ENCODE peak calls at places on chromosomes 3 and 15, in six cellular contexts. N is A673, W is AG09309, V is heart left ventricle, M is stomach, T is astrocyte of the spinal cord. J is an unnamed sample.

GRCh38 chr3:146966124-146966523 is 361.0 kb upstream of the PLSCR5 start:
- DNase-seq in N (no peak), W (no peak), V (no peak), M (no peak), T (no peak), J (no peak)

GRCh38 chr3:126538316-126538715 is 14.4 kb downstream of the CHST13 start:
- DNase-seq in N (no peak), W (no peak), V (peak), M (no peak), T (no peak), J (no peak)

GRCh38 chr3:28502555-28502954 is 153.9 kb upstream of the AZI2 start:
- DNase-seq in N (no peak), W (no peak), V (no peak), M (no peak), T (no peak), J (no peak)

GRCh38 chr15:51310064-51310463 is 28.3 kb downstream of the CYP19A1 start:
- DNase-seq in N (no peak), W (peak), V (no peak), M (no peak), T (peak), J (peak)

GRCh38 chr3:104519068-104519467 is 847.6 kb upstream of the ALCAM start:
- DNase-seq in N (no peak), W (no peak), V (no peak), M (no peak), T (no peak), J (no peak)

GRCh38 chr15:41512078-41512394 is 1.6 kb downstream of the LTK start:
- DNase-seq in N (no peak), W (no peak), V (peak), M (no peak), T (no peak), J (peak)

GRCh38 chr3:40875581-40875980 is 323.7 kb upstream of the CTNNB1 start:
- DNase-seq in N (no peak), W (no peak), V (no peak), M (no peak), T (no peak), J (no peak)

GRCh38 chr3:112308151-112308911 is 14.3 kb upstream of the SLC9C1 start:
- DNase-seq in N (no peak), W (no peak), V (no peak), M (no peak), T (peak), J (peak)

GRCh38 chr15:100053476-100054121 is 288.2 kb downstream of the ADAMTS17 start:
- DNase-seq in N (no peak), W (no peak), V (no peak), M (no peak), T (no peak), J (no peak)

GRCh38 chr3:124800076-124800475 is 69.8 kb downstream of the UMPS start:
- DNase-seq in N (no peak), W (no peak), V (no peak), M (no peak), T (no peak), J (peak)

DNA sequence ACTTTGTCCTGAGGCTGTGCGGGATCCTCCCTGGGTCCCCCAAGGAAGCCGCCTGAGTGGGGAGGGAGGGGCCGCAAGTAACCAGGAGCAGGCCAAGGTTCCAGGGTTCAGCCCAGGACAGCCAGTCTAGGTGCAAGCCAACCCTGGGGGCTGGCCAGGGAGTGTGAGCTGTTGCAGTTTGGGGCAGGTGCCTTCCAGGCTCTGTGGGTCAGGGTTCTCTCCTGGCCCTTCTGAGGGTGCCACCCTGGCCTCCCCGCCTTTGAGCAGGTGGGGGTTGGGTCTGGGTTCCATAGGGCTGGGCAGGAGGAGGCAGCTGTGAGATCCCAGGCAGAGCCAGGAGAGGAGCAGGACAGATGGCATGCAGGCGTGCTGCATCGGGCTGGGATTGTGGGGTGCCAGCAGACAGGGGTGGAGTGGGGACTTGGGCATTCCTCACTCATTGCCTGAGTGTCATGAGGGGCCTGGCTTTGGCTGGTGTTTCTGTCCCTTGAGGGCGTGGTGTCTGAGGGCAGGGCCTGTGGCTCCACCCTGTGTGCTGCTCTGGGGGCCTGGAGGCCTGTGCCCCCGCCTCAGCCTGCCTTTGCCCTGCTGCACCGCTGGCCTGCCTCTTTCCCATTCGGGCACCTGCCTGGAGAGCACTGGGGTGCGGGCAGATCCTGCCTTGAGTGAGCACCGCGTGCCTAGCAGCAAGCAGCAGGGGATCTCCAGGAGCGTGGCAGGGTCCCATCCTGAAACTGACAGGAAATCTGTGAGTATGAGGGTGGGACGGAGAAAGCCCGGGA is 18.4 kb downstream of the KLF13 start:
- DNase-seq in N (no peak), W (no peak), V (no peak), M (no peak), T (no peak), J (peak)
- H3K4me3 ChIP-seq in N (no peak), W (no peak), V (peak), M (peak), T (no peak), J (no peak)

GRCh38 chr3:138405486-138405885 is 28.9 kb upstream of the ESYT3 start:
- DNase-seq in N (no peak), W (no peak), V (no peak), M (no peak), T (no peak), J (no peak)
- TF ChIP-seq CTCF in N (no peak), W (no peak), V (no peak), M (no peak), T (no peak), J (no peak)

GRCh38 chr3:37996785-37997301 is 6.3 kb downstream of the VILL start:
- DNase-seq in N (peak), W (no peak), V (no peak), M (peak), T (peak), J (peak)

GRCh38 chr3:37994639-37994972 is 4.0 kb downstream of the VILL start:
- DNase-seq in N (no peak), W (no peak), V (no peak), M (no peak), T (no peak), J (no peak)

GRCh38 chr3:37997321-37997720 is 6.7 kb downstream of the VILL start:
- DNase-seq in N (no peak), W (no peak), V (no peak), M (peak), T (no peak), J (no peak)

GRCh38 chr3:37993811-37994638 is 3.4 kb downstream of the VILL start:
- DNase-seq in N (peak), W (no peak), V (peak), M (peak), T (peak), J (peak)

DNA sequence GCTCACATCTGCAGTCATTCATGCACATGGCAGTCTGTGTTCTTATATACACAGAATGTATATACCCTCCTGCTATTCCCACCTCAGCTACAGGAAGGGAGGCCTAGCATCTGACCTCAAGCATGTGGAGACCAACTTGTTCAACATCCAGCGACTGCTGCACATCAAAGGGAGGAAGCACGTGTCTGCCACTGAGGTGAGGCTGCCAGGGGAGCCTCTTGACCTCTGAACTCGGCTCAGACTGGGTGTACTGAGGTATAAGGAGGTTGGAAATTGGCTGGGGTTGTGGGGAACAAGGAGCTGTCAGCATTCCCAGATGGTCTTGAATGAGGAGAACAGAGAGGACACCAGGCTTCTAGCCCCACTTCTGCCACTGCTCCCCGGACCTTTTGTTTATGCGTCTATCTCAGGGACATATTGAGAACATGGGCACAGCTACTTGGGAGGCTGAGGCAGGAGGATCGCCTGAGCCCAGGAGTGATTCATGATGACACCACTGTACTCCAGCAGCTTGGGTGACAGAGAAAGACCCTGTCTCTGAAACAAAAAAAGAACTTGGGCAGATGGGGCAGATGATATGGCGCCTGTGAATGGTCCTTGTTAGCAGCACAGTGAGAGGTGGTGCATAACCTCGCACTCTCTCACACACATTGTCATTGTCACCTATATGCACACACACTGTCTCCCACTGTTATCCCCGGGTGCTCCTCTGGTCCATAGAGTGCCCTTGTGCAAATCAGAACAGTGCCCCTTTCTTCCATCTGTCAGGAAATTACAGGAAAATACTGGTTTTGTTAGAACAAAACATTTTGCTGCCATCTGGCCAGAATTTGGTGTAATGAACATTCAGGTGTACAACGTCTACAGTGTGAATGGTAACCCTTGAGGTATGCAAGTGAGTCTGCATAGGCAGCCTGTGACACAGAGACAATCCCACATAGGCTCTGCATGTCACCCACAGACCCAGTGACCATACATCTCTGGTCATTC is 5.4 kb downstream of the VILL start:
- DNase-seq in N (no peak), W (no peak), V (no peak), M (peak), T (no peak), J (peak)
- H3K4me3 ChIP-seq in N (no peak), W (no peak), V (no peak), M (no peak), T (no peak), J (no peak)

DNA sequence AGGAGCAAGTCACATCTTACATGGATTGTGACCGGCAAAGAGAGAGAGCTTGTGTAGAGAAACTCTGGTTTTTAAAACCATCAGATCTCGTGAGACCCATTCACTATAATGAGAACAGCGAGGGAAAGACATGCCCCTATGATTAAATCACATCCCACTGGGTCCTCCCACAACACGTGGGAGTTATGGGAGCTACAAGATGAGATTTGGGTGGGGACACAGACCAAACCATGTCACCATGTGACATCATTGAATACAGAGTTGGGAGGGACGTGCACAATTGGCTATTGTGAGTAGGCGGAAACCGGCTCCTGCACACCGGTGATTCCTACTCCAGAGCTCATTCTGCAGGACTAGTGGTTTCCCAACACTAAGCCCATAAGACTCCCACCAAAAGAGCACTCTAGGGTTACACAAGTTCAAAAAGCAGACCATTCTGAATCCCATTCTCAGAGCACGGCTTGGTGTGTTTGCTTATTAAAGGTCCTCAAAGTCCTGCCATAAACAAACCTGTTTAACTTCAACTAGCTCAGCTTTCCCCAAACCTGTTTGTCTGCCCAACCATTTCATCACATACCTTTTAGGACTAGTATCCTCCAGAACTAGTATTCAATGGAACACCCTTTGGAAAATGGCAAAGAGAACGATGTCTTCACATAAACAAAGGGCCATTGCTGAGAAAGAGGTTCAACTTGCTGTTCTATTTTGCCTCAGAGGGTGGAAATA is 167.6 kb downstream of the TLE3 start:
- DNase-seq in N (no peak), W (no peak), V (no peak), M (no peak), T (no peak), J (no peak)
- TF ChIP-seq CTCF in N (no peak), W (no peak), V (no peak), M (no peak), T (no peak), J (no peak)

DNA sequence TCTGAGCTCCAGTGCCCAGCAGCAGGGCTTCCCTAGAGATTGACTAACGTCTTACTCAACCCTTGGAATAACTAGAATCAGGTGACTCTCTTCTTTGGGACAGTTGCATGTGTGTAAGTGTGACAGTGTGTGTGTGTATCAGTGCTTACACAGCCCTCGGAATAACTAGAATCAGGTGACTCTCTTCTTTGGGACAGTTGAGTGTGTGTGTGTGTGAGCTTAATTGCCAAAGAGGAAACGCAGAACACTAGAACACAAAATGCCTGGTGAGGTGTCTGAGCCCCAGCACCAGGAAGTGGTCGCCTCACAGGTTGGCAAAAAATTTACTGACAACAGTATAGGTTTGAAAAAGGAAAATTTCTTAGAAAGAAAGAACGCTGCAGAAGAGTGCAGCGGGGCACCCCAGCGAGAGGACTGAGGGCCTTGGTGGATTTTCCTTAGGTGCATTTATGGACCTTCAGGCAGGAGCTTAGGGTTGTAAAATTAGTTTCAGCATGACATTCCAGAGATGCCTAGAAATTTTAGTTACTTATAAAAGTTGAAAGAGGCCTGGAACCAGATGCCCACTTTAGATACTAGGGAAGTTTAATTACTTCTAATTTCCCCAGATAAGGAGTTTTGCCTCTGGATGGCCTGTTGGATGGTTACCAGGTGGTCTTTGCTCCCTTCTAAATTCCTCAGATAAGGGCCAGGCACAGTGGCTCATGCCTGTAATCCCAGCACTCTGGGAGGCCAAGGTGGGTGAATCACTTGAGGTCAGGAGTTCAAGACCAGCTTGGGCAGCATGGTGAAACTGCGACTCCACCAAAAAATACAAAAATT is 3.7 kb upstream of the WDR82 start:
- DNase-seq in N (no peak), W (no peak), V (no peak), M (no peak), T (no peak), J (no peak)
- H3K4me3 ChIP-seq in N (no peak), W (no peak), V (no peak), M (no peak), T (no peak), J (no peak)